ENCODE peak calls at places on chromosome 18, in six cellular contexts. Z, A, X, G, Q and F are unnamed samples.
A peak's percentile ranks its signal among the peaks of the same experiment; 100 is the strongest.

GRCh38 chr18:55821219-55821618 is 233.2 kb upstream of the TCF4 start:
- DNase-seq in Z (no peak), A (no peak), X (no peak), G (no peak), Q (no peak), F (no peak)

GRCh38 chr18:41391616-41392610 is 563.1 kb upstream of the PIK3C3 start:
- DNase-seq in Z (no peak), A (no peak), X (peak; percentile 0), G (peak; percentile 55), Q (peak; percentile 27), F (peak; percentile 37)

GRCh38 chr18:23683671-23684070 is 5.6 kb upstream of the LAMA3 start:
- DNase-seq in Z (no peak), A (no peak), X (no peak), G (no peak), Q (no peak), F (no peak)

GRCh38 chr18:78309307-78309706 is 670.3 kb upstream of the SALL3 start:
- DNase-seq in Z (no peak), A (no peak), X (no peak), G (no peak), Q (no peak), F (no peak)

GRCh38 chr18:75141734-75142133 is 67.2 kb downstream of the PTGR3 start:
- DNase-seq in Z (no peak), A (no peak), X (no peak), G (no peak), Q (no peak), F (no peak)

GRCh38 chr18:60202702-60203101 is 169.9 kb downstream of the MC4R start:
- DNase-seq in Z (no peak), A (no peak), X (no peak), G (no peak), Q (no peak), F (peak; percentile 4)

GRCh38 chr18:9400197-9400596 is 65.6 kb downstream of the TWSG1 start:
- DNase-seq in Z (no peak), A (no peak), X (no peak), G (no peak), Q (no peak), F (no peak)

GRCh38 chr18:11581286-11581685 is 28.1 kb upstream of the SLC35G4 start:
- DNase-seq in Z (no peak), A (no peak), X (no peak), G (no peak), Q (no peak), F (no peak)

GRCh38 chr18:46042571-46043123 is 29.4 kb downstream of the PSTPIP2 start:
- DNase-seq in Z (no peak), A (no peak), X (no peak), G (no peak), Q (no peak), F (peak; percentile 86)

GRCh38 chr18:67132919-67133318 is 383.6 kb downstream of the DSEL start:
- DNase-seq in Z (no peak), A (no peak), X (no peak), G (no peak), Q (no peak), F (no peak)

GRCh38 chr18:77108001-77108692 is 24.4 kb downstream of the MBP start:
- DNase-seq in Z (no peak), A (peak; percentile 72), X (no peak), G (peak; percentile 27), Q (no peak), F (peak; percentile 67)

GRCh38 chr18:48940854-48941531 is 9.8 kb downstream of the SMAD7 start:
- DNase-seq in Z (no peak), A (no peak), X (no peak), G (no peak), Q (no peak), F (peak; percentile 91)

GRCh38 chr18:4557502-4557901 is 102.4 kb upstream of the DLGAP1 start:
- DNase-seq in Z (no peak), A (no peak), X (no peak), G (no peak), Q (no peak), F (no peak)

GRCh38 chr18:36829362-36830140 is 624 bp downstream of the KIAA1328 start:
- DNase-seq in Z (no peak), A (no peak), X (no peak), G (no peak), Q (peak; percentile 46), F (no peak)

GRCh38 chr18:56532176-56532840 is 106.1 kb downstream of the TXNL1 start:
- DNase-seq in Z (no peak), A (peak; percentile 5), X (no peak), G (no peak), Q (no peak), F (no peak)

GRCh38 chr18:73462092-73462491 is 594.3 kb upstream of the NETO1 start:
- DNase-seq in Z (no peak), A (no peak), X (no peak), G (no peak), Q (no peak), F (no peak)